ENCODE peak calls at places on chromosomes 1 and 21, in ten cellular contexts. P is SK-N-SH, S is MM.1S, D is IMR-90, B is fibroblast of lung, T is GM23338, U is H9, M is neuronal stem cell, Y is H1, I is neural progenitor cell. Z is an unnamed sample.

GRCh38 chr21:32348604-32349332 is 44.0 kb downstream of the URB1 start:
- DNase-seq in T (no peak), D (no peak), B (no peak), Y (no peak), M (no peak), U (peak), P (no peak), I (no peak), S (no peak), Z (no peak)

GRCh38 chr1:200226268-200226968 is 183.4 kb downstream of the ZNF281 start:
- DNase-seq in Y (peak), B (no peak), P (no peak), U (peak), T (peak), M (no peak), D (peak), S (peak), I (peak), Z (no peak)

GRCh38 chr1:20729990-20730689 is 2.4 kb downstream of the SH2D5 start:
- DNase-seq in D (no peak), B (no peak), S (no peak), M (no peak), U (no peak), T (no peak), I (no peak), Y (no peak), P (peak), Z (no peak)

GRCh38 chr1:205678286-205679111 is 1.8 kb downstream of the SLC45A3 start:
- DNase-seq in S (no peak), Y (no peak), M (no peak), P (no peak), T (no peak), U (no peak), B (peak), I (no peak), D (peak), Z (no peak)

GRCh38 chr1:77888071-77888428 is 374 bp upstream of the NEXN start:
- DNase-seq in I (no peak), M (no peak), D (peak), P (no peak), Y (no peak), S (no peak), T (no peak), U (no peak), B (peak), Z (peak)

GRCh38 chr1:113903496-113904291 is 905 bp downstream of the AP4B1 start:
- DNase-seq in D (no peak), Y (no peak), M (no peak), T (no peak), B (peak), U (no peak), I (no peak), P (peak), S (no peak), Z (no peak)

GRCh38 chr1:8329439-8329838 is 11.5 kb downstream of the SLC45A1 start:
- DNase-seq in M (no peak), D (no peak), B (no peak), Y (no peak), I (no peak), S (no peak), U (no peak), T (no peak), P (peak), Z (no peak)

GRCh38 chr1:7868085-7868780 is 15.4 kb upstream of the UTS2 start:
- DNase-seq in P (peak), Y (no peak), I (no peak), B (no peak), T (no peak), S (no peak), M (no peak), D (no peak), U (no peak), Z (no peak)

GRCh38 chr1:14421977-14422609 is 176.4 kb upstream of the KAZN start:
- DNase-seq in T (no peak), D (no peak), S (no peak), B (no peak), M (no peak), U (no peak), I (no peak), P (no peak), Y (no peak), Z (no peak)

GRCh38 chr1:201741763-201742342 is 87.1 kb upstream of the IPO9 start:
- DNase-seq in U (no peak), T (no peak), Y (no peak), B (no peak), P (no peak), S (peak), I (no peak), D (no peak), M (no peak), Z (no peak)

GRCh38 chr1:182215797-182216196 is 154.3 kb upstream of the ZNF648 start:
- DNase-seq in M (no peak), B (peak), I (no peak), S (no peak), U (no peak), P (no peak), T (no peak), D (no peak), Y (no peak), Z (no peak)

GRCh38 chr1:63877816-63878215 is 104.0 kb downstream of the ROR1 start:
- DNase-seq in T (no peak), D (peak), S (no peak), I (no peak), U (no peak), Y (no peak), P (no peak), M (no peak), B (peak), Z (no peak)

GRCh38 chr21:44574457-44575306 is 1.2 kb downstream of the KRTAP10-4 start:
- DNase-seq in S (no peak), I (no peak), U (no peak), Y (no peak), D (no peak), B (no peak), M (no peak), T (peak), P (no peak), Z (peak)

GRCh38 chr1:100428160-100428559 is 75.9 kb downstream of the CDC14A start:
- DNase-seq in P (no peak), B (no peak), M (no peak), D (peak), Y (no peak), S (no peak), T (no peak), I (no peak), U (no peak), Z (no peak)

GRCh38 chr21:19522384-19522783 is 1118.8 kb upstream of the TMPRSS15 start:
- DNase-seq in P (no peak), M (no peak), Y (no peak), D (no peak), S (no peak), I (no peak), B (no peak), U (no peak), T (no peak), Z (no peak)

GRCh38 chr1:58764294-58764978 is 19.4 kb downstream of the JUN start:
- DNase-seq in U (no peak), I (no peak), Y (no peak), M (no peak), P (no peak), T (no peak), S (no peak), B (peak), D (peak), Z (no peak)

GRCh38 chr1:60033066-60033465 is 40.5 kb downstream of the C1orf87 start:
- DNase-seq in U (no peak), S (no peak), Y (no peak), B (peak), T (no peak), D (no peak), P (no peak), M (no peak), I (no peak), Z (no peak)

GRCh38 chr1:2381741-2382620 is 9.4 kb downstream of the MORN1 start:
- DNase-seq in D (peak), T (peak), U (peak), S (peak), M (peak), B (peak), Y (peak), I (peak), P (peak), Z (peak)

GRCh38 chr1:69230223-69230622 is 337.5 kb upstream of the LRRC7 start:
- DNase-seq in I (no peak), B (no peak), M (no peak), T (no peak), U (no peak), D (no peak), P (no peak), S (no peak), Y (no peak), Z (no peak)

GRCh38 chr1:111110197-111110899 is 29.5 kb downstream of the DRAM2 start:
- DNase-seq in I (no peak), M (no peak), T (no peak), P (no peak), Y (no peak), U (no peak), S (no peak), D (peak), B (peak), Z (peak)

GRCh38 chr21:35100351-35100771 is 51.3 kb upstream of the RUNX1 start:
- DNase-seq in S (no peak), I (no peak), D (peak), U (no peak), M (no peak), P (no peak), B (no peak), T (no peak), Y (no peak), Z (no peak)

GRCh38 chr1:246782120-246782900 is 58.1 kb downstream of the SCCPDH start:
- DNase-seq in B (peak), I (no peak), U (peak), M (no peak), P (peak), S (no peak), T (no peak), D (peak), Y (no peak), Z (peak)

GRCh38 chr1:160053548-160054365 is 16.2 kb downstream of the KCNJ10 start:
- DNase-seq in B (no peak), D (no peak), S (no peak), T (no peak), U (no peak), I (no peak), P (no peak), Y (no peak), M (no peak), Z (peak)

GRCh38 chr1:168368131-168368530 is 87.5 kb downstream of the TBX19 start:
- DNase-seq in S (no peak), Y (no peak), U (no peak), B (no peak), I (no peak), M (no peak), D (no peak), P (no peak), T (no peak), Z (peak)

GRCh38 chr1:221794079-221794670 is 52.3 kb upstream of the DUSP10 start:
- DNase-seq in I (no peak), B (peak), D (peak), T (no peak), S (no peak), P (no peak), Y (no peak), M (no peak), U (no peak), Z (no peak)

GRCh38 chr1:207336559-207337467 is 15.3 kb downstream of the CD55 start:
- DNase-seq in U (no peak), Y (no peak), P (no peak), M (no peak), T (no peak), D (peak), S (no peak), B (peak), I (no peak), Z (peak)

GRCh38 chr1:43420874-43421273 is 31.2 kb downstream of the SZT2 start:
- DNase-seq in Y (no peak), P (no peak), M (no peak), B (no peak), I (no peak), U (no peak), D (no peak), T (no peak), S (no peak), Z (no peak)

DNA sequence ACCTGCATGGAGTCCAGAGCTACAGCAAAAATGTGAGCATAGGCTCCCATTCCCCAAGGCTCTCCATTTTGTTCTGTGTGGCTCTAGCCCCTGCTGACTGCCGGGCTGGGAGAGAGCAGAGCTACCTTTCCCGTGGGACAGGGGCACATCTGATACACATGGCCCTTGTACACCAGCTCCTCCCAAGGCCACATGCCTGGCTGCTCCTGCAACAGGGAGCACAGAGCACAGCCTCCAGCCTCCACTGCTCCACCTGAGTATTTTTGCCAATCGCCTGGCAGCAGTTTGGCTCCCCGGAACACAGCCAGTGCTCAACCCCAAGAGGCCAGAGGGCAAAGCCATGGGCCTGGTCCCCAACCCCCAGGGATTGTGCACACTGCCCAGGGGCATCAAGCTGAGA is 146.5 kb downstream of the CHD1L start:
- DNase-seq in D (no peak), M (no peak), S (no peak), U (peak), T (peak), I (no peak), P (no peak), B (no peak), Y (no peak), Z (no peak)
- H2AFZ ChIP-seq in D (no peak), M (peak), S (no peak), U (no peak), T (peak), I (peak), P (no peak), B (no peak), Y (peak), Z (no peak)

GRCh38 chr1:90707363-90707710 is 9.8 kb downstream of the BARHL2 start:
- DNase-seq in P (no peak), S (no peak), I (peak), Y (no peak), M (no peak), U (peak), D (peak), B (no peak), T (peak), Z (peak)
- H2AFZ ChIP-seq in P (no peak), S (no peak), I (no peak), Y (no peak), M (peak), U (no peak), D (no peak), B (no peak), T (no peak), Z (no peak)

DNA sequence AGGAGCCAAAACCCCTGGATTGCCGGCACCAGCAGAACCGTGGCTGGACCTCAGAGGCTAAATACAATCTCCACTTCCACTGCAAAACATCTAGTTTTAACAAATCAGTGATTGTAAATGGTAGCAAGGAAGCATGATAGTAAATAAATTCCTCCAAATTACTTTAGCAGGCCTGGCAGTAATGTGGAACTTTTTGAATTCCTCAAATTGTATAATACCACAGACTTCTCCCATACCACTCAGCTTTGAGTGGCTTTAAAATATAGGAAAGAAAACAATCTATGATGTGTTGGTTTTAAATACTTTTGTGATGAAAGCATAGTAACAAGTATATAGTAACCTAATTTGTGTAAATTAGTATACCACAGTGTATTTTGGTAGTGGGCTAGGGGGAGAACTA is 34.1 kb downstream of the NIBAN1 start:
- DNase-seq in S (no peak), I (no peak), T (no peak), M (no peak), U (no peak), P (no peak), D (peak), B (no peak), Y (no peak), Z (no peak)
- H2AFZ ChIP-seq in S (no peak), I (no peak), T (no peak), M (no peak), U (no peak), P (no peak), D (no peak), B (no peak), Y (no peak), Z (no peak)

GRCh38 chr1:234309598-234310459 is 63.4 kb upstream of the COA6 start:
- DNase-seq in P (peak), T (peak), D (peak), I (peak), S (peak), U (peak), M (peak), Y (peak), B (peak), Z (peak)
- H2AFZ ChIP-seq in P (peak), T (peak), D (peak), I (peak), S (peak), U (no peak), M (peak), Y (peak), B (no peak), Z (peak)